ENCODE peak calls at places on chromosomes 3 and 15, in nine cellular contexts. H is heart left ventricle, X is A549, R is SJSA1, L is heart right ventricle, F is left ventricle myocardium inferior, U is PC-9, V is Karpas-422, D is upper lobe of right lung. S is an unnamed sample.
A peak's percentile ranks its signal among the peaks of the same experiment; 100 is the strongest.

GRCh38 chr3:31412832-31413231 is 119.9 kb upstream of the STT3B start:
- DNase-seq in L (no peak), D (no peak), R (no peak), F (no peak), U (no peak), H (no peak), X (no peak), V (no peak), S (no peak)

GRCh38 chr3:139427283-139428060 is 38.0 kb upstream of the COPB2 start:
- DNase-seq in F (no peak), H (no peak), D (no peak), L (no peak), X (peak; percentile 60), R (no peak), V (peak; percentile 91), U (peak; percentile 12), S (no peak)

GRCh38 chr3:102090646-102091045 is 241.3 kb downstream of the NFKBIZ start:
- DNase-seq in D (no peak), V (no peak), X (peak; percentile 55), H (no peak), R (no peak), L (no peak), F (no peak), U (no peak), S (no peak)

GRCh38 chr15:77144492-77145070 is 73.7 kb upstream of the TSPAN3 start:
- DNase-seq in V (peak; percentile 26), L (no peak), R (peak; percentile 74), X (no peak), F (no peak), D (no peak), U (peak; percentile 33), H (no peak), S (no peak)

GRCh38 chr3:45496550-45496949 is 98.0 kb upstream of the LIMD1 start:
- DNase-seq in D (no peak), F (peak; percentile 39), L (peak; percentile 41), U (no peak), R (no peak), X (no peak), H (no peak), V (no peak), S (no peak)

GRCh38 chr15:58258501-58259274 is 120.5 kb downstream of the AQP9 start:
- DNase-seq in F (no peak), D (no peak), U (no peak), L (no peak), V (no peak), H (no peak), X (no peak), R (no peak), S (no peak)

GRCh38 chr3:155252535-155252934 is 40.9 kb downstream of the STRIT1 start:
- DNase-seq in X (peak; percentile 1), U (no peak), V (no peak), F (no peak), R (no peak), D (no peak), L (no peak), H (no peak), S (no peak)

GRCh38 chr15:96560246-96560895 is 229.9 kb downstream of the NR2F2 start:
- DNase-seq in H (no peak), V (no peak), R (no peak), X (no peak), U (no peak), F (no peak), L (no peak), D (no peak), S (no peak)

GRCh38 chr15:85583404-85584390 is 203.3 kb downstream of the AKAP13 start:
- DNase-seq in L (peak; percentile 27), H (peak; percentile 50), F (peak; percentile 38), X (peak; percentile 56), V (peak; percentile 54), U (peak; percentile 62), D (peak; percentile 70), R (no peak), S (no peak)

GRCh38 chr3:119536757-119537156 is 22.7 kb downstream of the CD80 start:
- DNase-seq in V (no peak), U (no peak), H (no peak), X (no peak), D (no peak), L (no peak), R (no peak), F (no peak), S (no peak)

GRCh38 chr3:22117091-22117490 is 366.1 kb upstream of the ZNF385D start:
- DNase-seq in L (no peak), D (no peak), X (no peak), H (no peak), R (no peak), V (no peak), U (no peak), F (no peak), S (no peak)

GRCh38 chr3:2156244-2156847 is 57.7 kb downstream of the CNTN4 start:
- DNase-seq in R (no peak), U (peak; percentile 3), L (no peak), D (peak; percentile 67), F (no peak), H (no peak), V (peak; percentile 75), X (peak; percentile 46), S (no peak)

GRCh38 chr15:41897327-41897726 is 3.5 kb upstream of the SPTBN5 start:
- DNase-seq in L (no peak), V (no peak), U (no peak), D (no peak), R (no peak), F (no peak), X (no peak), H (no peak), S (no peak)

GRCh38 chr15:41895957-41896356 is 2.1 kb upstream of the SPTBN5 start:
- DNase-seq in R (no peak), D (no peak), F (no peak), U (no peak), H (no peak), V (no peak), X (no peak), L (no peak), S (no peak)

GRCh38 chr15:41894791-41895463 is 1.1 kb upstream of the SPTBN5 start:
- DNase-seq in R (peak; percentile 84), U (peak; percentile 60), H (peak; percentile 84), D (peak; percentile 87), X (peak; percentile 13), V (peak; percentile 55), F (peak; percentile 82), L (peak; percentile 86), S (peak; percentile 91)

GRCh38 chr15:41895491-41895890 is 1.6 kb upstream of the SPTBN5 start:
- DNase-seq in D (no peak), X (no peak), V (no peak), H (no peak), L (no peak), R (no peak), U (no peak), F (no peak), S (no peak)

GRCh38 chr15:41896566-41896965 is 2.7 kb upstream of the SPTBN5 start:
- DNase-seq in X (no peak), V (no peak), R (no peak), U (no peak), H (no peak), F (no peak), D (no peak), L (no peak), S (no peak)
- H3K4me1 ChIP-seq in X (peaks cover 11% of the 10 kb centered on the region), V (peaks cover 4% of the 10 kb centered on the region), R (peaks cover 15% of the 10 kb centered on the region), U (no peaks in the 10 kb centered on the region), H (peaks cover 28% of the 10 kb centered on the region), F (peaks cover 56% of the 10 kb centered on the region), D (peaks cover 19% of the 10 kb centered on the region), L (peaks cover 38% of the 10 kb centered on the region), S (no peaks in the 10 kb centered on the region)

GRCh38 chr3:57968499-57968898 is 39.7 kb upstream of the FLNB start:
- DNase-seq in R (no peak), L (no peak), U (no peak), H (no peak), V (no peak), X (no peak), D (no peak), F (no peak), S (no peak)

GRCh38 chr3:57973715-57974477 is 34.3 kb upstream of the FLNB start:
- DNase-seq in L (no peak), X (no peak), H (no peak), V (no peak), R (no peak), D (no peak), U (no peak), F (no peak), S (no peak)

GRCh38 chr3:57974796-57975388 is 33.3 kb upstream of the FLNB start:
- DNase-seq in H (no peak), U (peak; percentile 63), L (no peak), X (peak; percentile 98), D (no peak), R (peak; percentile 83), F (no peak), V (no peak), S (no peak)

GRCh38 chr3:57972421-57973111 is 35.7 kb upstream of the FLNB start:
- DNase-seq in D (no peak), F (no peak), L (no peak), X (peak; percentile 73), V (no peak), H (no peak), R (no peak), U (peak; percentile 81), S (no peak)

DNA sequence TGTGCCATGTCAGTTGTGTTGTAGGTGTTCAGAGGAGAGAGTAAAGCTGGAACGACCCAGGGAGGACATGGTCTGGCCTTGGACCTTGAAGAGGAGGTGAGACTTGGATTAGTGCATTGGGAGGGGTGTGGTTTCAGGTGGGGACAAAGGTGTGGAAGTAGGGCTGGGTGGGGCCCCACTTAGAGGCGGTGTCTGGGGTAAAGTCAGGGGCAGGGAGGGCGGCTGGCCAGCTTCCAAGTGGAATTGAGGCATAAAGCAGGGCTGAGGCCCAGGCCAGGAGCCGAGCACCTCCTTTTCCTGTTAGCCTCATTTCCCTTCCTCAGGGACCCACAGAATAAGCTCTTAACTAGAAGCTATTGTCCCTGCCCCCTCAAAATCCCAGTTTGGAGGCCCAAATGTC is 36.2 kb upstream of the FLNB start:
- DNase-seq in V (no peak), H (peak; percentile 57), L (peak; percentile 33), X (no peak), F (no peak), D (no peak), R (no peak), U (peak; percentile 90), S (no peak)
- H3K4me1 ChIP-seq in V (no peaks in the 10 kb centered on the region), H (peaks cover 32% of the 10 kb centered on the region), L (peaks cover 55% of the 10 kb centered on the region), X (peaks cover 89% of the 10 kb centered on the region), F (peaks cover 53% of the 10 kb centered on the region), D (no peaks in the 10 kb centered on the region), R (peaks cover 60% of the 10 kb centered on the region), U (peaks cover 86% of the 10 kb centered on the region), S (no peaks in the 10 kb centered on the region)

DNA sequence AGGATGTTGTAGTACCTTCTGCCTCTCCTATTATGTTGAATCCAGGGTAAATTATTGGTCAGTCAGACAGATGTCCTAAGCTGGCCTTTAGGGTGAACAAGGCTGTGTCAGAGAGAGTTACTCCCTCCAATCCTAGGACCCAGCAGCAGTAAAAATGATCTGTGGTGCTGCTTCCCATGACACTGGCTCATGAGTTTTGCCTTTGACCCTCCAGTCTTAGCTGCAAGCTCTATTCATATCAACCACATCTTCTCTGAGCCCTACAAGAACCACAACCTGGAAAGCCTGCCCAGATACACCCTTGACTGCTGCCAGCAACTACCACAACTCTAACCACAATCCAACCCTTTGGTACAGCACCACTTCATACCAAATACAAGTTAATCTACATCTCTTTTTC is 27.2 kb upstream of the PHLDB2 start:
- DNase-seq in F (no peak), X (no peak), H (no peak), L (no peak), U (no peak), V (no peak), R (no peak), D (no peak), S (no peak)
- H3K4me1 ChIP-seq in F (no peaks in the 10 kb centered on the region), X (peaks cover 1% of the 10 kb centered on the region), H (no peaks in the 10 kb centered on the region), L (no peaks in the 10 kb centered on the region), U (peaks cover 6% of the 10 kb centered on the region), V (peaks cover 16% of the 10 kb centered on the region), R (peaks cover 8% of the 10 kb centered on the region), D (no peaks in the 10 kb centered on the region), S (no peaks in the 10 kb centered on the region)

GRCh38 chr3:51950899-51951298 is 4.3 kb upstream of the GPR62 start:
- DNase-seq in U (no peak), X (no peak), L (no peak), F (no peak), V (no peak), H (no peak), D (no peak), R (no peak), S (peak; percentile 2)
- H3K4me1 ChIP-seq in U (peaks cover 4% of the 10 kb centered on the region), X (no peaks in the 10 kb centered on the region), L (peaks cover 7% of the 10 kb centered on the region), F (peaks cover 10% of the 10 kb centered on the region), V (no peaks in the 10 kb centered on the region), H (peaks cover 15% of the 10 kb centered on the region), D (no peaks in the 10 kb centered on the region), R (peaks cover 9% of the 10 kb centered on the region), S (no peaks in the 10 kb centered on the region)